ENCODE peak calls at places on chromosome 22, in ten cellular contexts. X, C, K, I, W, T, O, B, E and V are unnamed samples.

GRCh38 chr22:20976291-20976877 is 5.7 kb upstream of the LZTR1 start:
- DNase-seq in T (no peak), B (no peak), I (no peak), X (no peak), O (no peak), E (no peak), K (no peak), W (no peak), C (no peak), V (no peak)

GRCh38 chr22:44701824-44702478 is at the start of gene PRR5:
- DNase-seq in E (peak), O (peak), X (peak), I (peak), B (peak), T (peak), C (peak), K (peak), W (peak), V (peak)

GRCh38 chr22:39593061-39593930 is 22.7 kb downstream of the CACNA1I start:
- DNase-seq in W (no peak), K (no peak), O (peak), X (no peak), T (no peak), I (no peak), E (no peak), C (no peak), B (no peak), V (no peak)

GRCh38 chr22:19875061-19875530 is 20.4 kb upstream of the GNB1L start:
- DNase-seq in O (no peak), C (no peak), B (no peak), W (peak), T (no peak), I (no peak), X (no peak), E (no peak), K (no peak), V (no peak)

GRCh38 chr22:26127126-26127525 is 42.1 kb upstream of the SEZ6L start:
- DNase-seq in B (no peak), E (no peak), X (no peak), C (no peak), O (no peak), I (no peak), W (no peak), K (no peak), T (no peak), V (no peak)

GRCh38 chr22:19085233-19086043 is 36.8 kb downstream of the DGCR2 start:
- DNase-seq in K (no peak), W (peak), C (no peak), I (peak), O (peak), E (peak), X (peak), B (peak), T (no peak), V (peak)

GRCh38 chr22:41915783-41916493 is 1.1 kb upstream of the SHISA8 start:
- DNase-seq in X (no peak), W (no peak), C (no peak), O (no peak), I (no peak), T (no peak), K (no peak), B (no peak), E (no peak), V (no peak)

GRCh38 chr22:21739828-21740377 is 4.3 kb upstream of the YPEL1 start:
- DNase-seq in I (no peak), X (no peak), E (no peak), W (no peak), B (no peak), T (no peak), C (no peak), O (no peak), K (no peak), V (no peak)

GRCh38 chr22:17871726-17872458 is 97.6 kb upstream of the BID start:
- DNase-seq in B (no peak), O (no peak), T (no peak), K (no peak), C (no peak), I (no peak), E (no peak), X (no peak), W (no peak), V (no peak)

GRCh38 chr22:16783930-16784354 is 41.3 kb downstream of the XKR3 start:
- DNase-seq in I (peak), W (no peak), C (no peak), E (peak), T (no peak), O (no peak), K (no peak), B (no peak), X (peak), V (no peak)

GRCh38 chr22:27238935-27239510 is 562.5 kb downstream of the MN1 start:
- DNase-seq in E (no peak), O (peak), C (no peak), T (peak), I (peak), W (peak), K (no peak), B (peak), X (no peak), V (peak)

GRCh38 chr22:23060612-23061400 is 9.5 kb upstream of the GNAZ start:
- DNase-seq in B (no peak), E (peak), K (no peak), I (no peak), T (no peak), X (no peak), O (no peak), C (no peak), W (no peak), V (no peak)

GRCh38 chr22:19843107-19843856 is 11.4 kb downstream of the GNB1L start:
- DNase-seq in B (no peak), O (no peak), I (no peak), C (no peak), K (no peak), W (peak), E (peak), X (no peak), T (no peak), V (no peak)

GRCh38 chr22:33513388-33514336 is 406.6 kb downstream of the LARGE1 start:
- DNase-seq in I (peak), K (no peak), T (no peak), B (peak), C (no peak), O (no peak), W (no peak), X (no peak), E (no peak), V (peak)

GRCh38 chr22:19759994-19760651 is 455 bp upstream of the TBX1 start:
- DNase-seq in W (no peak), K (no peak), T (no peak), E (peak), C (no peak), O (no peak), X (no peak), B (no peak), I (peak), V (no peak)

GRCh38 chr22:34946339-34946985 is 119.5 kb upstream of the ISX start:
- DNase-seq in E (no peak), B (no peak), W (no peak), X (peak), K (no peak), I (no peak), C (no peak), T (no peak), O (no peak), V (no peak)

GRCh38 chr22:41284465-41284864 is 1.5 kb downstream of the RANGAP1 start:
- DNase-seq in E (no peak), O (no peak), T (no peak), K (no peak), B (no peak), I (no peak), X (no peak), C (no peak), W (no peak), V (no peak)

GRCh38 chr22:35894464-35894878 is 134.2 kb downstream of the RBFOX2 start:
- DNase-seq in X (no peak), O (no peak), I (no peak), T (no peak), K (no peak), W (peak), E (no peak), C (no peak), B (peak), V (no peak)

GRCh38 chr22:19887251-19887985 is 32.7 kb upstream of the GNB1L start:
- DNase-seq in W (no peak), C (no peak), X (no peak), K (no peak), T (no peak), I (no peak), E (no peak), O (no peak), B (no peak), V (no peak)

GRCh38 chr22:38303974-38304373 is 13.3 kb downstream of the CSNK1E start:
- DNase-seq in I (no peak), E (no peak), B (peak), C (no peak), T (no peak), X (no peak), W (no peak), O (no peak), K (no peak), V (no peak)

GRCh38 chr22:38304526-38304925 is 12.7 kb downstream of the CSNK1E start:
- DNase-seq in B (peak), X (no peak), O (no peak), C (no peak), I (no peak), K (no peak), T (no peak), W (no peak), E (no peak), V (no peak)

GRCh38 chr22:38305481-38306448 is 11.5 kb downstream of the CSNK1E start:
- DNase-seq in C (no peak), B (peak), E (peak), X (peak), T (no peak), W (no peak), O (no peak), K (peak), I (no peak), V (no peak)

GRCh38 chr22:38300197-38300945 is 16.9 kb downstream of the CSNK1E start:
- DNase-seq in O (no peak), E (no peak), I (no peak), T (no peak), B (no peak), C (no peak), K (no peak), W (no peak), X (no peak), V (no peak)

GRCh38 chr22:38302906-38303305 is 14.3 kb downstream of the CSNK1E start:
- DNase-seq in X (no peak), I (no peak), C (no peak), W (no peak), O (no peak), K (no peak), T (no peak), B (no peak), E (no peak), V (no peak)
- H3K4me3 ChIP-seq in X (no peak), I (no peak), C (no peak), W (no peak), O (no peak), K (no peak), T (no peak), B (no peak), E (no peak), V (no peak)

DNA sequence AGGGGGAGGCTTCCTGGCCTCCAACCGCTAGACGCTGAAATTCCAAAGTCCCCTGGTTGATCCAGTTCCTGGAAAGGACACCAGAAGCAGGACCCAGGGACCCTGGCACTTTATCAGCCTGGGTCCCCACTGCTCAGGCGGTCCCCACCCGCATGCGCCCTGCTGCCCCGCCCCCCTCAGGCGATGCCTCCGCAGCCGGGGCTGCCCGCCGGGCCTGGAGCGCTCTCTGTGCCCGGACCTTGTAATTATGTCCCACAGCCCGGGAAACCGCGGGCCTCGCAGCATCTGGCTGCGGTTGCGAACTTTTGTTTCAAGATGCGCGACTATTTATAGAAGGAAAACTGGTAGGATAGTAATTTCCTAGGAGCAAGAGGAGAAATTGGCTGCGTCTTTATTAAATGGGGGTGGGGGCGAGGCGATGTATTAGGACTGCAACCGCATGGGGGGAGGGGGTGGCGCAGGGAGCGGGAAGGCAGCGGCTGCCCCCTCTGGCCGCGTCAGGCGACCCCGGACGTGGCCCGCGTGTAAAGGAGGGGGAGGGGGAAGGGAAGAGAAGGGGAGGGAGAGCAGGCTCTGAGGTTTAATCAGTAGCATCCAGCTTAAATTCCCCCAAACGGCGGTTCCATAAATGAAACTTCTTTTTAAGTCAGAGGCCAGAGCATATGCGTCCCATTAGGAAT is 6.1 kb downstream of the WNT7B start:
- DNase-seq in W (no peak), X (no peak), B (no peak), O (no peak), C (no peak), T (no peak), I (no peak), E (no peak), K (no peak), V (no peak)
- H3K4me3 ChIP-seq in W (peak), X (no peak), B (peak), O (peak), C (no peak), T (peak), I (no peak), E (no peak), K (no peak), V (peak)

GRCh38 chr22:36977401-36977861 is 41.8 kb downstream of the TST start:
- DNase-seq in T (no peak), X (peak), O (peak), C (peak), E (peak), W (peak), K (peak), I (peak), B (peak), V (no peak)

GRCh38 chr22:36979016-36979415 is 40.2 kb downstream of the TST start:
- DNase-seq in W (no peak), O (no peak), T (no peak), C (no peak), K (no peak), B (no peak), E (no peak), I (no peak), X (no peak), V (no peak)

GRCh38 chr22:36977947-36978660 is 41.1 kb downstream of the TST start:
- DNase-seq in X (peak), O (peak), E (peak), B (peak), T (peak), I (peak), W (peak), K (peak), C (peak), V (peak)

GRCh38 chr22:36981247-36981775 is 37.9 kb downstream of the TST start:
- DNase-seq in X (no peak), T (no peak), C (no peak), W (no peak), K (no peak), E (no peak), B (no peak), I (no peak), O (no peak), V (no peak)

DNA sequence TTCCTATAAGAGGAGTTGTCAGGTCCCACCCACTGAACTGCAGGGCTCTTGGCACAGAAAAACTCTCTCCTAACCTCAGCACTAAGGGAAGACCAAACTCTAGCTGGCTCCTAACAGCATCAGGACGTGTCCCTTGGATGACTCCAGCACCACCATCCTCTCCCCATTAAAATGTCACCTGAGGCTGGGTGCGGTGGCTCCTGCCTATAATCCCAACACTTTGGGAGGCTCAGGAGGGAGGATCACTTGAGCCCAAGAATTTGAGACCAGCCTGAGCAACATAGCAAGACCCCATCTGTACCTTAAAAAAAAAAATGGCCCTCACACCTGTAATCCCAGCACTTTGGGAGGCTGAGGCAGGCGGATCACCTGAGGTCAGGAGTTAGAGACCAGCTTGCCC is 39.7 kb downstream of the TST start:
- DNase-seq in E (no peak), I (no peak), X (no peak), W (no peak), C (no peak), O (no peak), K (no peak), B (no peak), T (no peak), V (no peak)
- H3K4me3 ChIP-seq in E (no peak), I (no peak), X (no peak), W (no peak), C (no peak), O (no peak), K (no peak), B (no peak), T (no peak), V (no peak)

GRCh38 chr22:29831186-29831921 is 6.7 kb downstream of the ASCC2 start:
- DNase-seq in T (no peak), W (no peak), E (no peak), X (no peak), B (no peak), K (no peak), C (no peak), I (no peak), O (no peak), V (no peak)
- H3K4me3 ChIP-seq in T (no peak), W (no peak), E (no peak), X (no peak), B (no peak), K (no peak), C (no peak), I (no peak), O (no peak), V (no peak)

DNA sequence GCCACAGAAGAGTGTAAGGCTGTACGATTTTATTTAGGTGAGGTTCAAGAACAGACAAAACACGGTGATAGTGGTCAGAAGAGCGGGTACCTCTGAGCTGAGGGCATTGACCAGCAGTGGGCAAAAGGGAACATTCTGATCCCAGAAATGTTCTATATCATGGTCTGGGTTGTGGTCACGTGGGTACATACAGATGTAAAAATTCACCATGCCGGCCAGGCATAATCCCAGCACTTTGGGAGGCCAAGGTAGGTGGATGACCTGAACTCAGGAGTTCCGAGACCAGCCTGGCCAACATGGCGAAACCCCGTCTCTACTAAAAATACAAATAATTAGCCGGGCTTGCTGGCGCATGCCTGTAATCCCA is 31.1 kb upstream of the GCAT start:
- DNase-seq in T (no peak), B (no peak), E (no peak), I (no peak), C (no peak), O (no peak), W (no peak), K (no peak), X (no peak), V (no peak)
- H3K4me3 ChIP-seq in T (no peak), B (no peak), E (no peak), I (peak), C (no peak), O (no peak), W (no peak), K (no peak), X (no peak), V (no peak)

GRCh38 chr22:42992886-42993479 is 22.0 kb downstream of the PACSIN2 start:
- DNase-seq in C (no peak), I (no peak), K (no peak), T (no peak), O (no peak), E (no peak), B (no peak), W (peak), X (no peak), V (no peak)
- H3K4me3 ChIP-seq in C (no peak), I (no peak), K (no peak), T (no peak), O (no peak), E (no peak), B (no peak), W (peak), X (no peak), V (no peak)

DNA sequence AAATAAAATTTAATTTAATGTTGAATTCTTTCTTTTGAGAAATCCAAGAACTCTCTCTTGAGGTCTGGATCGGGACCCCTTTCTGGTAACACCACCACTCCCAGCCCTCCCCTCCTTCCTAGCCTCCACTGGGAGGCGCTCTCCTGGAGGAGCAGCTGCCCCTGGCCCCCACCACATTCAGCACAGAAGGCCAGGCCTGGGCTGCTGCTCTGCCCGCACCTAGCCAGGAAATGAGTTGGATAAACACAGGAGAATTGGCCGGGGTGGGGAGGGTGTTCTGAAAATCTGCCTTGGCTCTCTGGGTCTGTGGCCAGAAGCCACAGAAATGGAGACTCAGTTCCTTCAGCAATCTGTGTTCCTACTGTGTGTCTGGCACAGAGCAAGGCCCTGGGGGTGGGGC is 31.2 kb downstream of the C22orf42 start:
- DNase-seq in W (no peak), B (no peak), O (no peak), E (no peak), T (no peak), I (no peak), X (no peak), C (no peak), K (no peak), V (no peak)
- H3K4me3 ChIP-seq in W (no peak), B (no peak), O (no peak), E (no peak), T (no peak), I (no peak), X (no peak), C (no peak), K (no peak), V (no peak)

DNA sequence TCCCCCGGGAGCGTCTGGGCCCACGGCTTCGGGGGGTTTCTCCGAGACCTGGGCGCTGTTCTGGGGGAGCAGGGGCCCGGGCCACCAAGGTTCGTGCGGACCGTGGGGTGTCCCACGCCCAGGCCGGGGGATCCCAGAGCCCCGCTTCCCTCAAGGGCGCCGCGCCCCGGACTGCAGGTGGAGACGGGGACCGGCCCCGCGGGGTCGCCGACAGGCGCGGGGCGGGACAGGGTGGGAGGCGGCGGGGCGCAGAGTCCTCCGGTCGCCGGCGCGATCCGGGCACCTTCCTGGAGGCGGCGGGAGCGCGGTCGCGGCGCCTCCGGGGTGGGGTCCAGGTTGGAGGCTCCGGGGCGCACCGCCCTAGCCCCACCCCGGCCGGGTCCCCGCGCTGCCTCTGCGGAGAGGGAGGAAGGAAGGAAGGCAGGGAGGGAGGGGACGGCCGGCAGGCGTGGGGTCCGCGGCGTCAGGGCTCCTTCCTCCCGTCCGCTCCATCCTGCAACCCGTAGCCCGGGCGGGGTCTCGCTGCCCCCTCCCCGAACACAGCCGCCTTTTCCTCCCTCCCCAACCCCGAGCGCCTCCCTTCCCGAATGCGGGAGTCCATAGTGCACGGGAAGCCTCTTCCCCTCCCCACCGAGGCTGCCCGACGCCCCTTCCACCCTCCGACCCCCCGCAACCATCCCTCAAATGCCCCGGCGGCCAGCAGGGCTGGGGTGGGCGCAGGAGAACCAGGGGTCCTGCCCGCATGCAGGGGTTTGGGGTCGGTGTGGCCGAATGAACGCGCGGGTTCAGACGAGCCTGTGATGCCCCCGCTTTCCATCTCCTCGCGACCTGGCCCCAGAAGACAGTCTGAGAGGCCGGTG is 4.3 kb upstream of the ZBED4 start:
- DNase-seq in C (no peak), O (no peak), I (no peak), X (no peak), B (no peak), T (no peak), E (no peak), K (peak), W (no peak), V (no peak)
- H3K4me3 ChIP-seq in C (peak), O (no peak), I (no peak), X (no peak), B (peak), T (no peak), E (peak), K (peak), W (peak), V (peak)